ENCODE peak calls at places on chromosomes 3 and 15, in seven cellular contexts. One of them, this sample, is unnamed.

GRCh38 chr3:13215940-13216546 is 142.8 kb upstream of the IQSEC1 start:
- DNase-seq in endothelial cell: no peak
- DNase-seq in MCF 10A: peak
- DNase-seq in body of pancreas: peak
- DNase-seq in lower lobe of right lung: no peak
- DNase-seq in IMR-90: peak
- DNase-seq in coronary artery: no peak
- DNase-seq in this sample: no peak

GRCh38 chr3:55894605-55895004 is 407.5 kb upstream of the WNT5A start:
- DNase-seq in lower lobe of right lung: no peak
- DNase-seq in endothelial cell: no peak
- DNase-seq in IMR-90: no peak
- DNase-seq in body of pancreas: no peak
- DNase-seq in MCF 10A: no peak
- DNase-seq in coronary artery: no peak
- DNase-seq in this sample: no peak

GRCh38 chr3:112013058-112013783 is 14.5 kb downstream of the TAGLN3 start:
- DNase-seq in MCF 10A: peak
- DNase-seq in IMR-90: peak
- DNase-seq in coronary artery: no peak
- DNase-seq in endothelial cell: peak
- DNase-seq in lower lobe of right lung: peak
- DNase-seq in body of pancreas: peak
- DNase-seq in this sample: peak

GRCh38 chr3:186806173-186807055 is at the start of gene RFC4:
- DNase-seq in coronary artery: peak
- DNase-seq in endothelial cell: peak
- DNase-seq in body of pancreas: peak
- DNase-seq in MCF 10A: peak
- DNase-seq in IMR-90: peak
- DNase-seq in lower lobe of right lung: peak
- DNase-seq in this sample: peak

GRCh38 chr15:74733269-74733668 is 7.9 kb upstream of the CYP1A1 start:
- DNase-seq in body of pancreas: no peak
- DNase-seq in MCF 10A: no peak
- DNase-seq in IMR-90: no peak
- DNase-seq in coronary artery: no peak
- DNase-seq in lower lobe of right lung: no peak
- DNase-seq in endothelial cell: no peak
- DNase-seq in this sample: no peak

GRCh38 chr15:77597804-77598453 is 34.8 kb downstream of the LINGO1 start:
- DNase-seq in IMR-90: no peak
- DNase-seq in MCF 10A: no peak
- DNase-seq in coronary artery: no peak
- DNase-seq in lower lobe of right lung: no peak
- DNase-seq in body of pancreas: no peak
- DNase-seq in endothelial cell: peak
- DNase-seq in this sample: no peak

GRCh38 chr15:69823223-69823907 is 274.4 kb downstream of the TLE3 start:
- DNase-seq in MCF 10A: peak
- DNase-seq in endothelial cell: no peak
- DNase-seq in body of pancreas: no peak
- DNase-seq in coronary artery: no peak
- DNase-seq in IMR-90: peak
- DNase-seq in lower lobe of right lung: no peak
- DNase-seq in this sample: no peak

GRCh38 chr15:43518073-43518761 is 809 bp downstream of the MAP1A start:
- DNase-seq in lower lobe of right lung: no peak
- DNase-seq in endothelial cell: no peak
- DNase-seq in MCF 10A: no peak
- DNase-seq in IMR-90: peak
- DNase-seq in coronary artery: peak
- DNase-seq in body of pancreas: no peak
- DNase-seq in this sample: peak

GRCh38 chr3:99544819-99545281 is 93.5 kb upstream of the COL8A1 start:
- DNase-seq in lower lobe of right lung: no peak
- DNase-seq in IMR-90: peak
- DNase-seq in body of pancreas: no peak
- DNase-seq in MCF 10A: peak
- DNase-seq in endothelial cell: no peak
- DNase-seq in coronary artery: no peak
- DNase-seq in this sample: no peak

GRCh38 chr15:80489030-80489594 is 84.9 kb downstream of the ARNT2 start:
- DNase-seq in endothelial cell: no peak
- DNase-seq in MCF 10A: peak
- DNase-seq in coronary artery: no peak
- DNase-seq in IMR-90: peak
- DNase-seq in body of pancreas: no peak
- DNase-seq in lower lobe of right lung: no peak
- DNase-seq in this sample: no peak

GRCh38 chr3:45381168-45381852 is 7.1 kb upstream of the LARS2 start:
- DNase-seq in MCF 10A: no peak
- DNase-seq in coronary artery: no peak
- DNase-seq in body of pancreas: no peak
- DNase-seq in IMR-90: no peak
- DNase-seq in endothelial cell: no peak
- DNase-seq in lower lobe of right lung: no peak
- DNase-seq in this sample: no peak

GRCh38 chr15:73927003-73927475 is 777 bp downstream of the LOXL1 start:
- DNase-seq in body of pancreas: peak
- DNase-seq in MCF 10A: peak
- DNase-seq in coronary artery: no peak
- DNase-seq in endothelial cell: peak
- DNase-seq in lower lobe of right lung: peak
- DNase-seq in IMR-90: no peak
- DNase-seq in this sample: peak

GRCh38 chr3:30855390-30855789 is 39.1 kb downstream of the GADL1 start:
- DNase-seq in lower lobe of right lung: no peak
- DNase-seq in MCF 10A: peak
- DNase-seq in body of pancreas: no peak
- DNase-seq in endothelial cell: no peak
- DNase-seq in IMR-90: no peak
- DNase-seq in coronary artery: no peak
- DNase-seq in this sample: no peak

GRCh38 chr3:159538507-159538906 is 450.1 kb upstream of the IL12A start:
- DNase-seq in coronary artery: no peak
- DNase-seq in body of pancreas: no peak
- DNase-seq in endothelial cell: no peak
- DNase-seq in lower lobe of right lung: no peak
- DNase-seq in IMR-90: no peak
- DNase-seq in MCF 10A: no peak
- DNase-seq in this sample: no peak

GRCh38 chr15:63912061-63912615 is 78.4 kb upstream of the HERC1 start:
- DNase-seq in coronary artery: no peak
- DNase-seq in IMR-90: no peak
- DNase-seq in lower lobe of right lung: no peak
- DNase-seq in endothelial cell: no peak
- DNase-seq in MCF 10A: no peak
- DNase-seq in body of pancreas: no peak
- DNase-seq in this sample: no peak

GRCh38 chr15:23447107-23447500 is at the start of gene GOLGA6L2:
- DNase-seq in IMR-90: no peak
- DNase-seq in lower lobe of right lung: no peak
- DNase-seq in coronary artery: no peak
- DNase-seq in endothelial cell: no peak
- DNase-seq in MCF 10A: no peak
- DNase-seq in body of pancreas: no peak
- DNase-seq in this sample: no peak

GRCh38 chr3:102129774-102130608 is 280.7 kb downstream of the NFKBIZ start:
- DNase-seq in MCF 10A: peak
- DNase-seq in coronary artery: no peak
- DNase-seq in body of pancreas: peak
- DNase-seq in endothelial cell: no peak
- DNase-seq in lower lobe of right lung: no peak
- DNase-seq in IMR-90: peak
- DNase-seq in this sample: no peak

GRCh38 chr3:47482411-47482810 is 6.7 kb upstream of the SCAP start:
- DNase-seq in lower lobe of right lung: no peak
- DNase-seq in endothelial cell: no peak
- DNase-seq in MCF 10A: no peak
- DNase-seq in IMR-90: no peak
- DNase-seq in coronary artery: no peak
- DNase-seq in body of pancreas: no peak
- DNase-seq in this sample: no peak

DNA sequence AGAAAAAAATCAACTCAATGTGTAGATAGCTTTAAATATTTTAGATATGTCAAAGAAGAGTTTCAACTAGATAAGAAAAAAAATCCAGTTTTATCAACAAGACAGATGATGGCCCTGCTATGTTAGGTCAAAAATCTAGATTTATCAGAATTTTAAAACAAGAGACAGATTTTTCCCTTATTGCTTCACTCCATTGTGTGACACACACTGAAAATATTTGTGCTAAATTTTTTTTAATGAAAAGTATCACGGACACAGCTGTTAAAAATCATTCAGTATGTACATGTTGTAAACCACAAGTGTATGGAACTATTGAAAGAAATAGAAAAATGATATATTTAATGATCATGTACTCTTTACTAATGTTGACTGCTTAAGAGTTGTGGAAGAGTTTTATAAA is 43.6 kb downstream of the FOXB1 start:
- DNase-seq in endothelial cell: no peak
- DNase-seq in IMR-90: no peak
- DNase-seq in lower lobe of right lung: no peak
- DNase-seq in MCF 10A: no peak
- DNase-seq in coronary artery: no peak
- DNase-seq in body of pancreas: no peak
- DNase-seq in this sample: no peak
- TF ChIP-seq CTCF in endothelial cell: no peak
- TF ChIP-seq CTCF in IMR-90: no peak
- TF ChIP-seq CTCF in lower lobe of right lung: no peak
- TF ChIP-seq CTCF in MCF 10A: no peak
- TF ChIP-seq CTCF in coronary artery: no peak
- TF ChIP-seq CTCF in body of pancreas: no peak
- TF ChIP-seq CTCF in this sample: no peak

GRCh38 chr3:43378066-43378935 is 92.0 kb downstream of the SNRK start:
- DNase-seq in lower lobe of right lung: no peak
- DNase-seq in coronary artery: no peak
- DNase-seq in body of pancreas: peak
- DNase-seq in MCF 10A: peak
- DNase-seq in IMR-90: peak
- DNase-seq in endothelial cell: no peak
- DNase-seq in this sample: no peak
- TF ChIP-seq CTCF in lower lobe of right lung: peak
- TF ChIP-seq CTCF in coronary artery: peak
- TF ChIP-seq CTCF in body of pancreas: peak
- TF ChIP-seq CTCF in MCF 10A: peak
- TF ChIP-seq CTCF in IMR-90: peak
- TF ChIP-seq CTCF in endothelial cell: peak
- TF ChIP-seq CTCF in this sample: peak

GRCh38 chr15:48720646-48721045 is 75.1 kb upstream of the FBN1 start:
- DNase-seq in coronary artery: no peak
- DNase-seq in MCF 10A: peak
- DNase-seq in endothelial cell: no peak
- DNase-seq in body of pancreas: no peak
- DNase-seq in lower lobe of right lung: no peak
- DNase-seq in IMR-90: no peak
- DNase-seq in this sample: no peak

GRCh38 chr15:48723964-48724363 is 78.5 kb upstream of the FBN1 start:
- DNase-seq in body of pancreas: no peak
- DNase-seq in MCF 10A: no peak
- DNase-seq in endothelial cell: no peak
- DNase-seq in IMR-90: no peak
- DNase-seq in coronary artery: no peak
- DNase-seq in lower lobe of right lung: no peak
- DNase-seq in this sample: no peak

GRCh38 chr15:48721061-48721810 is 75.7 kb upstream of the FBN1 start:
- DNase-seq in MCF 10A: no peak
- DNase-seq in lower lobe of right lung: no peak
- DNase-seq in endothelial cell: no peak
- DNase-seq in body of pancreas: no peak
- DNase-seq in IMR-90: peak
- DNase-seq in coronary artery: no peak
- DNase-seq in this sample: no peak

GRCh38 chr15:48719668-48720067 is 74.2 kb upstream of the FBN1 start:
- DNase-seq in coronary artery: no peak
- DNase-seq in body of pancreas: no peak
- DNase-seq in MCF 10A: no peak
- DNase-seq in IMR-90: no peak
- DNase-seq in endothelial cell: no peak
- DNase-seq in lower lobe of right lung: no peak
- DNase-seq in this sample: no peak

DNA sequence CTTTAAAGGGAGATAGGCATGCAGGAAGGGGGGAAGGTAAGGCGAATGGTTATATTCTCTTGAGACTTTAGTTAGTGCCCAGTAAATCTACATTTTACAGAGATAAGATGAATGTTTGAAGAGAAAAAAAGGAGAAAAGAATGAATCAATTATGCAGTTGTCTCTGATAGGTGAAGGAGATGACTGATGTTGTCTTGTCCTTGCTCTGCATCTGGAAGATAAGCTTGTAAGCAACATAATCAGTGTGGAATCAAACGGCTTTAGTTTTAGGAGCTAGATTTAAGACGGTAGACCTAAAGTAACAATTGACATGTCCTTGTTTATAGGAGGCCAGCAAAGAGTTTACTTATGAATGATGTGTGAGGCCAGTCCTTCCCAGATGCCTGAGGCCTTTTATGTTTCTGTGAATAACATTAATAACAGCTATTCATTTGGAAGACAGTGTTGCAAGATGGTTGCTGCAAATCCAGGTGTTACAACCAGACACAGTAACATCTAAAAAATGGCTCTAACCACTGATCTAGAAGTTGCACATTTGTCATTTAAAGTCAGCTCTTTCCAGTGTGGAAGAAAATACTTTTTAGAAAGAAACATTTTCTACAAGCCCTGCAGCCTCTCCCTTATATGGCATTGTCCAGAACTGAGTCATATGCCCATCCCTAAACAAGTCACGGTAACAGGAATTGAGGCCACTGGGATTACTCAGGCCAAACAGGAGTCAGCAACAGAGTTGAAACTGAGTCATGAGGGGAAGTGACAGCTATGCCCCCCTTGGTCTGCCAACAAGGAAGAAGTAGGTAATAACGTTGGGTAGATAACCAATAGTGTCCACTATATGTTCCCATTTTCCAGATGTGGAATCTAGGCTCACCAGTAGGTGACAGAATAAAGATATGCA is 77.5 kb upstream of the FBN1 start:
- DNase-seq in IMR-90: peak
- DNase-seq in MCF 10A: peak
- DNase-seq in endothelial cell: no peak
- DNase-seq in lower lobe of right lung: no peak
- DNase-seq in body of pancreas: no peak
- DNase-seq in coronary artery: no peak
- DNase-seq in this sample: no peak
- TF ChIP-seq CTCF in IMR-90: no peak
- TF ChIP-seq CTCF in MCF 10A: no peak
- TF ChIP-seq CTCF in endothelial cell: no peak
- TF ChIP-seq CTCF in lower lobe of right lung: no peak
- TF ChIP-seq CTCF in body of pancreas: no peak
- TF ChIP-seq CTCF in coronary artery: no peak
- TF ChIP-seq CTCF in this sample: no peak

DNA sequence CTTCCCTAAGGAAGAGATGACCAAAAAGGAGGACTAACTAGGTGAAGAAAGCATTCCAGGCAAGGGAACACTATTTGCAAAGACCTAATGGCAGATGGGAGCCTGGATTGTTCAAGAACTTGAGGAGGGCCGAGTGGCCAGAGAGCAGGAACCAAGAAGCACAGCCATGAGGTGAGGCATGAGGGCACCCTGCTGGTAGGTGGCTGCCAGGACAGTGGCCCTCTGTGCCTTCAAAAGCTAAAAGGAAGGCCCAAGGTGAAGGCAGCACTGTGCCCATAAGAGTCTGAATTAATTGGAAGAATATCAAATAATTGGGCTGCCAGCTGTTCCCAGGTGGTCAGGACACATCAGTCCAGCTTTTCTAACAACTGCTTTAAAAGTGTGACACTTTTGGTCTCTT is 27.9 kb upstream of the CTDSPL start:
- DNase-seq in coronary artery: no peak
- DNase-seq in MCF 10A: no peak
- DNase-seq in IMR-90: no peak
- DNase-seq in lower lobe of right lung: no peak
- DNase-seq in endothelial cell: peak
- DNase-seq in body of pancreas: no peak
- DNase-seq in this sample: no peak
- TF ChIP-seq CTCF in coronary artery: no peak
- TF ChIP-seq CTCF in MCF 10A: no peak
- TF ChIP-seq CTCF in IMR-90: no peak
- TF ChIP-seq CTCF in lower lobe of right lung: peak
- TF ChIP-seq CTCF in endothelial cell: peak
- TF ChIP-seq CTCF in body of pancreas: no peak
- TF ChIP-seq CTCF in this sample: no peak

This sample was measured in neural crest cell.